ENCODE peak calls at places on chromosomes 4 and X, in five cellular contexts. Q is thoracic aorta; H is aorta; T is lower lobe of right lung; X is CD8-positive, alpha-beta T cell. L is an unnamed sample.
A peak's percentile ranks its signal among the peaks of the same experiment; 100 is the strongest.

GRCh38 chr4:152102184-152103000 is 341.6 kb upstream of the GATB start:
- DNase-seq in X (no peak), T (no peak), Q (no peak), H (no peak), L (no peak)

GRCh38 chrX:10015711-10016515 is 48.8 kb downstream of the CLDN34 start:
- DNase-seq in X (no peak), T (peak; percentile 59), H (no peak), Q (no peak), L (no peak)

GRCh38 chr4:24655971-24656370 is 71.6 kb upstream of the DHX15 start:
- DNase-seq in H (no peak), Q (no peak), X (no peak), T (no peak), L (no peak)

GRCh38 chr4:112885897-112886296 is 163.6 kb upstream of the ANK2 start:
- DNase-seq in X (no peak), H (no peak), Q (no peak), T (no peak), L (no peak)

GRCh38 chr4:181138116-181138515 is 1105.1 kb upstream of the TENM3 start:
- DNase-seq in T (no peak), X (no peak), H (no peak), Q (no peak), L (no peak)

GRCh38 chr4:98720871-98721480 is 62.6 kb upstream of the TSPAN5 start:
- DNase-seq in H (no peak), Q (no peak), X (no peak), T (no peak), L (no peak)

GRCh38 chrX:18721683-18722499 is 14.4 kb downstream of the PPEF1 start:
- DNase-seq in X (no peak), H (no peak), Q (no peak), T (no peak), L (no peak)

GRCh38 chrX:7330551-7330950 is 182.6 kb upstream of the PUDP start:
- DNase-seq in Q (no peak), T (no peak), X (no peak), H (no peak), L (no peak)

GRCh38 chr4:114563536-114564315 is 34.9 kb upstream of the UGT8 start:
- DNase-seq in X (no peak), Q (no peak), H (no peak), T (no peak), L (no peak)

GRCh38 chrX:49257074-49257790 is 7.3 kb downstream of the FOXP3 start:
- DNase-seq in T (no peak), Q (no peak), H (no peak), X (no peak), L (no peak)

GRCh38 chrX:46204721-46205422 is 340.3 kb downstream of the ZNF674 start:
- DNase-seq in Q (no peak), X (no peak), H (no peak), T (no peak), L (no peak)

GRCh38 chr4:95000076-95000648 is 242.4 kb downstream of the BMPR1B start:
- DNase-seq in X (no peak), Q (no peak), H (no peak), T (no peak), L (no peak)

GRCh38 chrX:39874202-39874816 is 223.4 kb downstream of the BCOR start:
- DNase-seq in H (no peak), X (peak; percentile 34), T (no peak), Q (no peak), L (no peak)

DNA sequence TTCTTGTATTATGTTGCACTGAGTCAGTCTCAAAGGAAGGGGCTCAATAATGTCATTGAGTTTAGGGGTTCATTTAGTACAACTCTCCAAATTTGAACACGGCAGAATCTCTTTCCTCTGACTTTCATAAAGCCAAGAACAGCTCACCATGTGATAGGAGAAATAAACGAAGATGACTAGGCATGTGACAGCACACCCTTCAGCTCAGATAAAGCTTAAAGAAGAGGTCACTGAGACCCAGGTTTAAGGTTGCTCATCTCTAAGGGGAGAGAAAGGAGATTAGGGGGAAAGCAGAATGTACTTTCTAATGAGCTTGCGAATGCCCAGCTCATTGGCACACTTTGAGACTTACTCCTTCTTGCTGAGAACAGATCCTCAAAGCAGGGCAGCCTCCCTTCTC is 89.0 kb downstream of the PLAC1 start:
- DNase-seq in Q (no peak), H (no peak), X (no peak), T (no peak), L (no peak)
- H3K4me1 ChIP-seq in Q (no peaks in the 10 kb centered on the region), H (no peaks in the 10 kb centered on the region), X (no peaks in the 10 kb centered on the region), T (no peaks in the 10 kb centered on the region), L (no peaks in the 10 kb centered on the region)

DNA sequence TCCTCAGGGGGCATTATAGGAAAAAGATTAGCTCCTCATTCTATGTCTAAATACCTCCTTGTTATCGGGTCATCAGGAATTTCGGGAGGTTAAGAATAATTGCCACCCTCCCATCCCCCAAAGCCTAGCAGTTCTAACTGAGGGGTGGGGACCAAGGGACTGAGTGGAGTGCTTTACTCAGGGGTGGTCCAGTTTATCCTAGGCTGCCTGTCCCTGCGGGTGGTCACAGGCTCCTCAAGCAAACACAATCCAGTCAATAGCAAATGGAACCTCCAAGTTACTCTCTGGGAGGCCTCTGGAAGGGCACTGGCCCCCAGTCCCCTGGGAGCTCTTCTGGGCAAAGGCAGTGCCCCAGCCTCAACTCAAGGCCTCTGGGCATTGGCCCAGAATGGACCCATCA is 6.7 kb downstream of the ELF4 start:
- DNase-seq in Q (no peak), H (no peak), X (no peak), T (no peak), L (no peak)
- H3K4me1 ChIP-seq in Q (peaks cover 31% of the 10 kb centered on the region), H (no peaks in the 10 kb centered on the region), X (peaks cover 43% of the 10 kb centered on the region), T (peaks cover 32% of the 10 kb centered on the region), L (peaks cover 29% of the 10 kb centered on the region)

GRCh38 chr4:37828843-37829242 is 2.4 kb downstream of the PGM2 start:
- DNase-seq in X (no peak), T (no peak), H (no peak), Q (no peak), L (no peak)

GRCh38 chr4:37825943-37826281 is 574 bp upstream of the PGM2 start:
- DNase-seq in T (no peak), X (no peak), H (no peak), Q (no peak), L (no peak)

GRCh38 chr4:37827030-37827705 is 682 bp downstream of the PGM2 start:
- DNase-seq in H (no peak), Q (no peak), X (no peak), T (no peak), L (no peak)

GRCh38 chr4:37827802-37828321 is 1.4 kb downstream of the PGM2 start:
- DNase-seq in X (no peak), Q (no peak), T (no peak), H (no peak), L (no peak)

GRCh38 chr4:37826282-37827029 is at the start of gene PGM2:
- DNase-seq in T (peak; percentile 94), H (peak; percentile 93), Q (peak; percentile 31), X (peak; percentile 91), L (peak; percentile 82)
- H3K4me1 ChIP-seq in T (peaks cover 29% of the 10 kb centered on the region), H (peaks cover 2% of the 10 kb centered on the region), Q (peaks cover 18% of the 10 kb centered on the region), X (peaks cover 23% of the 10 kb centered on the region), L (peaks cover 16% of the 10 kb centered on the region)

GRCh38 chrX:88903989-88904718 is 157.1 kb downstream of the CPXCR1 start:
- DNase-seq in H (no peak), Q (no peak), X (no peak), T (no peak), L (no peak)
- H3K4me1 ChIP-seq in H (no peaks in the 10 kb centered on the region), Q (no peaks in the 10 kb centered on the region), X (no peaks in the 10 kb centered on the region), T (no peaks in the 10 kb centered on the region), L (no peaks in the 10 kb centered on the region)

GRCh38 chr4:8319731-8320385 is 50.3 kb downstream of the HTRA3 start:
- DNase-seq in H (peak; percentile 53), X (no peak), Q (no peak), T (peak; percentile 51), L (no peak)

GRCh38 chr4:8321220-8321619 is 51.7 kb downstream of the HTRA3 start:
- DNase-seq in X (no peak), H (no peak), T (no peak), Q (no peak), L (no peak)

GRCh38 chr4:8318509-8318908 is 49.0 kb downstream of the HTRA3 start:
- DNase-seq in Q (no peak), H (peak; percentile 22), T (no peak), X (no peak), L (no peak)

GRCh38 chr4:8319061-8319460 is 49.5 kb downstream of the HTRA3 start:
- DNase-seq in X (no peak), H (no peak), T (no peak), Q (no peak), L (no peak)

DNA sequence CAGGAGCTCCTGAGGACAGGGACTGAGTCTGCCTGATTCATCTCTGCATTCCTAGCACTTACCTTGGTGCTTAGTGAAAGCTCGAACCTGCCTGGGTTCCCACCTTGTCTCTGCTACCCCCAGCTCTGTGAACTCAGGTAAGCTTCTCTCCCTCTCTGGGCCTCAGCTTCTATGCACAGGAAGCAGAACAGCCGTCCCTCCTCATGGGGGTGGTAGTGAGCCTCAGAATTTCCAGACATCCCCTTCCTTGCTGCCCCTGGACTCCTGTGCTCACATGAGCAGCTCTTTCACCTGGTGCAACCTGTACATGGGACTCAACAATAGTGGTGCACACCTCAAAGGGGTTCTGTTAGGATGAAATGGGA is 50.8 kb downstream of the HTRA3 start:
- DNase-seq in H (peak; percentile 11), T (no peak), Q (no peak), X (no peak), L (no peak)
- H3K4me1 ChIP-seq in H (no peaks in the 10 kb centered on the region), T (peaks cover 21% of the 10 kb centered on the region), Q (peaks cover 43% of the 10 kb centered on the region), X (no peaks in the 10 kb centered on the region), L (no peaks in the 10 kb centered on the region)

GRCh38 chrX:12890467-12890866 is 16.0 kb upstream of the TLR8 start:
- DNase-seq in X (no peak), H (no peak), Q (no peak), T (no peak), L (no peak)
- H3K4me1 ChIP-seq in X (peaks cover 3% of the 10 kb centered on the region), H (no peaks in the 10 kb centered on the region), Q (no peaks in the 10 kb centered on the region), T (no peaks in the 10 kb centered on the region), L (no peaks in the 10 kb centered on the region)

GRCh38 chr4:100289980-100290379 is 99.7 kb upstream of the DDIT4L start:
- DNase-seq in H (no peak), X (no peak), T (no peak), Q (no peak), L (no peak)

GRCh38 chr4:100287569-100287968 is 97.3 kb upstream of the DDIT4L start:
- DNase-seq in T (no peak), X (no peak), H (no peak), Q (no peak), L (no peak)

GRCh38 chr4:100288167-100288566 is 97.9 kb upstream of the DDIT4L start:
- DNase-seq in Q (no peak), T (no peak), X (no peak), H (no peak), L (no peak)

GRCh38 chr4:100289530-100289888 is 99.2 kb upstream of the DDIT4L start:
- DNase-seq in Q (no peak), H (no peak), X (no peak), T (no peak), L (no peak)

GRCh38 chr4:100288811-100289529 is 98.7 kb upstream of the DDIT4L start:
- DNase-seq in T (no peak), X (no peak), Q (no peak), H (no peak), L (no peak)
- H3K4me1 ChIP-seq in T (no peaks in the 10 kb centered on the region), X (no peaks in the 10 kb centered on the region), Q (no peaks in the 10 kb centered on the region), H (peaks cover 2% of the 10 kb centered on the region), L (no peaks in the 10 kb centered on the region)